ENCODE peak calls at places on chromosomes 12 and 14, in six cellular contexts. L is HCT116, P is MCF 10A, D is MM.1S, U is SIG-M5, G is AG10803. R is an unnamed sample.

GRCh38 chr12:79085106-79085682 is 220.6 kb downstream of the SYT1 start:
- DNase-seq in L (no peak), P (no peak), D (no peak), U (no peak), G (no peak), R (no peak)

GRCh38 chr12:64323476-64324225 is 66.9 kb downstream of the C12orf56 start:
- DNase-seq in L (no peak), P (no peak), D (no peak), U (no peak), G (peak; percentile 28), R (peak; percentile 10)

GRCh38 chr14:68309121-68309520 is 483.7 kb downstream of the ZFP36L1 start:
- DNase-seq in L (no peak), P (no peak), D (no peak), U (no peak), G (no peak), R (peak; percentile 52)

GRCh38 chr12:34379142-34379541 is 356.8 kb downstream of the ALG10 start:
- DNase-seq in L (no peak), P (no peak), D (no peak), U (no peak), G (no peak), R (no peak)

GRCh38 chr14:35341454-35342159 is 49.4 kb downstream of the PSMA6 start:
- DNase-seq in L (peak; percentile 45), P (peak; percentile 98), D (no peak), U (no peak), G (peak; percentile 94), R (peak; percentile 84)

GRCh38 chr14:99325016-99325415 is 53.0 kb upstream of the BCL11B start:
- DNase-seq in L (no peak), P (no peak), D (no peak), U (no peak), G (no peak), R (no peak)

GRCh38 chr12:57717846-57718640 is 20.5 kb downstream of the AGAP2 start:
- DNase-seq in L (no peak), P (no peak), D (no peak), U (no peak), G (no peak), R (no peak)

GRCh38 chr12:14612895-14613294 is 45.2 kb upstream of the PLBD1 start:
- DNase-seq in L (no peak), P (no peak), D (no peak), U (no peak), G (no peak), R (no peak)

GRCh38 chr14:75685910-75686309 is 24.9 kb downstream of the TTLL5 start:
- DNase-seq in L (no peak), P (no peak), D (no peak), U (no peak), G (no peak), R (no peak)

GRCh38 chr12:116015525-116015924 is 262.0 kb downstream of the MED13L start:
- DNase-seq in L (no peak), P (peak; percentile 43), D (peak; percentile 8), U (no peak), G (peak; percentile 63), R (peak; percentile 43)

GRCh38 chr14:105974902-105975301 is 448.5 kb downstream of the TMEM121 start:
- DNase-seq in L (peak; percentile 8), P (peak; percentile 13), D (no peak), U (no peak), G (no peak), R (no peak)

GRCh38 chr14:100345711-100346110 is 22.6 kb downstream of the SLC25A47 start:
- DNase-seq in L (no peak), P (no peak), D (no peak), U (no peak), G (no peak), R (no peak)

GRCh38 chr12:9736931-9737705 is 4.2 kb upstream of the CLECL1 start:
- DNase-seq in L (no peak), P (no peak), D (no peak), U (peak; percentile 58), G (no peak), R (no peak)

GRCh38 chr14:52220924-52221802 is 46.3 kb upstream of the PTGDR start:
- DNase-seq in L (no peak), P (no peak), D (peak; percentile 34), U (no peak), G (no peak), R (no peak)

GRCh38 chr14:30874999-30875787 is 834 bp downstream of the COCH start:
- DNase-seq in L (no peak), P (no peak), D (no peak), U (no peak), G (no peak), R (no peak)

GRCh38 chr14:36194645-36195044 is 18.1 kb upstream of the PTCSC3 start:
- DNase-seq in L (no peak), P (no peak), D (no peak), U (no peak), G (no peak), R (no peak)

GRCh38 chr12:66061557-66062279 is 68.8 kb downstream of the LLPH start:
- DNase-seq in L (no peak), P (peak; percentile 47), D (no peak), U (no peak), G (no peak), R (peak; percentile 10)

GRCh38 chr12:27434673-27435565 is 11.6 kb upstream of the SMCO2 start:
- DNase-seq in L (no peak), P (peak; percentile 19), D (no peak), U (no peak), G (no peak), R (no peak)

GRCh38 chr12:52614381-52615207 is 3.8 kb downstream of the KRT73 start:
- DNase-seq in L (no peak), P (no peak), D (no peak), U (no peak), G (no peak), R (peak; percentile 40)

GRCh38 chr14:104361101-104361591 is 218.4 kb upstream of the C14orf180 start:
- DNase-seq in L (no peak), P (no peak), D (no peak), U (no peak), G (no peak), R (no peak)

R was measured in bronchial epithelial cell.